ENCODE peak calls at places on chromosomes 1 and 21, in five cellular contexts. One of them, this sample, is unnamed.

GRCh38 chr1:3566004-3566885 is 45.1 kb downstream of the MEGF6 start:
- DNase-seq in GM10248: no peak
- DNase-seq in activated B cell treated with CpG ODN at 0.5 μM for 24 hours: no peak
- DNase-seq in epithelial cell of esophagus: no peak
- DNase-seq in pancreas: no peak
- DNase-seq in this sample: no peak

GRCh38 chr1:65309317-65310077 is at the start of gene DNAJC6:
- DNase-seq in pancreas: peak; percentile 80
- DNase-seq in epithelial cell of esophagus: peak; percentile 75
- DNase-seq in activated B cell treated with CpG ODN at 0.5 μM for 24 hours: peak; percentile 20
- DNase-seq in GM10248: peak; percentile 66
- DNase-seq in this sample: peak; percentile 79

GRCh38 chr1:204102029-204102611 is 29.2 kb downstream of the SOX13 start:
- DNase-seq in pancreas: no peak
- DNase-seq in GM10248: no peak
- DNase-seq in activated B cell treated with CpG ODN at 0.5 μM for 24 hours: no peak
- DNase-seq in epithelial cell of esophagus: no peak
- DNase-seq in this sample: no peak

GRCh38 chr1:42191319-42191718 is 26.8 kb upstream of the GUCA2A start:
- DNase-seq in activated B cell treated with CpG ODN at 0.5 μM for 24 hours: no peak
- DNase-seq in epithelial cell of esophagus: no peak
- DNase-seq in pancreas: no peak
- DNase-seq in GM10248: no peak
- DNase-seq in this sample: no peak

GRCh38 chr1:229119876-229120275 is 151.0 kb upstream of the RAB4A start:
- DNase-seq in epithelial cell of esophagus: no peak
- DNase-seq in pancreas: no peak
- DNase-seq in GM10248: no peak
- DNase-seq in activated B cell treated with CpG ODN at 0.5 μM for 24 hours: no peak
- DNase-seq in this sample: no peak

GRCh38 chr1:30807318-30808066 is 49.9 kb upstream of the LAPTM5 start:
- DNase-seq in GM10248: no peak
- DNase-seq in activated B cell treated with CpG ODN at 0.5 μM for 24 hours: peak; percentile 54
- DNase-seq in pancreas: peak; percentile 53
- DNase-seq in epithelial cell of esophagus: no peak
- DNase-seq in this sample: no peak

GRCh38 chr1:54972436-54972835 is 8.0 kb upstream of the TMEM61 start:
- DNase-seq in epithelial cell of esophagus: no peak
- DNase-seq in activated B cell treated with CpG ODN at 0.5 μM for 24 hours: no peak
- DNase-seq in pancreas: no peak
- DNase-seq in GM10248: peak; percentile 1
- DNase-seq in this sample: no peak

GRCh38 chr1:201877877-201878339 is 10.8 kb upstream of the SHISA4 start:
- DNase-seq in epithelial cell of esophagus: peak; percentile 63
- DNase-seq in pancreas: no peak
- DNase-seq in activated B cell treated with CpG ODN at 0.5 μM for 24 hours: no peak
- DNase-seq in GM10248: peak; percentile 53
- DNase-seq in this sample: no peak

GRCh38 chr1:145871994-145872411 is 13.1 kb upstream of the PIAS3 start:
- DNase-seq in activated B cell treated with CpG ODN at 0.5 μM for 24 hours: peak; percentile 45
- DNase-seq in GM10248: peak; percentile 65
- DNase-seq in pancreas: no peak
- DNase-seq in epithelial cell of esophagus: no peak
- DNase-seq in this sample: peak; percentile 42

GRCh38 chr1:45765999-45766792 is 15.7 kb upstream of the IPP start:
- DNase-seq in activated B cell treated with CpG ODN at 0.5 μM for 24 hours: no peak
- DNase-seq in GM10248: no peak
- DNase-seq in epithelial cell of esophagus: no peak
- DNase-seq in pancreas: no peak
- DNase-seq in this sample: no peak

GRCh38 chr21:43585924-43586411 is 73.3 kb downstream of the HSF2BP start:
- DNase-seq in epithelial cell of esophagus: peak; percentile 99
- DNase-seq in pancreas: no peak
- DNase-seq in GM10248: no peak
- DNase-seq in activated B cell treated with CpG ODN at 0.5 μM for 24 hours: no peak
- DNase-seq in this sample: no peak

GRCh38 chr21:36589352-36589971 is 109.5 kb upstream of the SIM2 start:
- DNase-seq in pancreas: peak; percentile 76
- DNase-seq in epithelial cell of esophagus: peak; percentile 35
- DNase-seq in activated B cell treated with CpG ODN at 0.5 μM for 24 hours: no peak
- DNase-seq in GM10248: peak; percentile 74
- DNase-seq in this sample: no peak

GRCh38 chr1:7177438-7178126 is 392.3 kb downstream of the CAMTA1 start:
- DNase-seq in epithelial cell of esophagus: no peak
- DNase-seq in pancreas: no peak
- DNase-seq in activated B cell treated with CpG ODN at 0.5 μM for 24 hours: no peak
- DNase-seq in GM10248: no peak
- DNase-seq in this sample: no peak

GRCh38 chr1:153597206-153597605 is 15.7 kb downstream of the S100A16 start:
- DNase-seq in pancreas: no peak
- DNase-seq in GM10248: no peak
- DNase-seq in epithelial cell of esophagus: peak; percentile 62
- DNase-seq in activated B cell treated with CpG ODN at 0.5 μM for 24 hours: no peak
- DNase-seq in this sample: no peak

GRCh38 chr1:27349784-27350672 is 8.2 kb downstream of the SYTL1 start:
- DNase-seq in activated B cell treated with CpG ODN at 0.5 μM for 24 hours: no peak
- DNase-seq in pancreas: peak; percentile 66
- DNase-seq in GM10248: peak; percentile 55
- DNase-seq in epithelial cell of esophagus: peak; percentile 54
- DNase-seq in this sample: peak; percentile 76

GRCh38 chr1:86502721-86503430 is 34.1 kb downstream of the CLCA1 start:
- DNase-seq in activated B cell treated with CpG ODN at 0.5 μM for 24 hours: no peak
- DNase-seq in pancreas: no peak
- DNase-seq in epithelial cell of esophagus: peak; percentile 84
- DNase-seq in GM10248: no peak
- DNase-seq in this sample: no peak

GRCh38 chr21:35390013-35390776 is 341.1 kb upstream of the RUNX1 start:
- DNase-seq in pancreas: no peak
- DNase-seq in GM10248: no peak
- DNase-seq in epithelial cell of esophagus: peak; percentile 95
- DNase-seq in activated B cell treated with CpG ODN at 0.5 μM for 24 hours: no peak
- DNase-seq in this sample: no peak

GRCh38 chr1:54301494-54301893 is 101.5 kb downstream of the MRPL37 start:
- DNase-seq in activated B cell treated with CpG ODN at 0.5 μM for 24 hours: no peak
- DNase-seq in pancreas: no peak
- DNase-seq in epithelial cell of esophagus: no peak
- DNase-seq in GM10248: no peak
- DNase-seq in this sample: no peak

GRCh38 chr1:84774674-84775548 is 84.7 kb upstream of the SSX2IP start:
- DNase-seq in epithelial cell of esophagus: no peak
- DNase-seq in GM10248: no peak
- DNase-seq in activated B cell treated with CpG ODN at 0.5 μM for 24 hours: no peak
- DNase-seq in pancreas: no peak
- DNase-seq in this sample: no peak

GRCh38 chr1:3601743-3602142 is 9.6 kb downstream of the MEGF6 start:
- DNase-seq in GM10248: no peak
- DNase-seq in activated B cell treated with CpG ODN at 0.5 μM for 24 hours: no peak
- DNase-seq in epithelial cell of esophagus: no peak
- DNase-seq in pancreas: no peak
- DNase-seq in this sample: no peak

GRCh38 chr1:40185951-40186864 is 25.0 kb downstream of the RLF start:
- DNase-seq in epithelial cell of esophagus: peak; percentile 70
- DNase-seq in pancreas: no peak
- DNase-seq in activated B cell treated with CpG ODN at 0.5 μM for 24 hours: peak; percentile 26
- DNase-seq in GM10248: peak; percentile 76
- DNase-seq in this sample: no peak

GRCh38 chr1:76148460-76148859 is 73.9 kb downstream of the ST6GALNAC3 start:
- DNase-seq in epithelial cell of esophagus: no peak
- DNase-seq in activated B cell treated with CpG ODN at 0.5 μM for 24 hours: no peak
- DNase-seq in pancreas: no peak
- DNase-seq in GM10248: no peak
- DNase-seq in this sample: no peak

GRCh38 chr1:212721388-212722247 is 22.0 kb upstream of the BATF3 start:
- DNase-seq in epithelial cell of esophagus: peak; percentile 70
- DNase-seq in activated B cell treated with CpG ODN at 0.5 μM for 24 hours: no peak
- DNase-seq in pancreas: no peak
- DNase-seq in GM10248: no peak
- DNase-seq in this sample: no peak

GRCh38 chr1:39003464-39003752 is 12.3 kb downstream of the AKIRIN1 start:
- DNase-seq in epithelial cell of esophagus: no peak
- DNase-seq in pancreas: no peak
- DNase-seq in GM10248: no peak
- DNase-seq in activated B cell treated with CpG ODN at 0.5 μM for 24 hours: no peak
- DNase-seq in this sample: no peak

GRCh38 chr1:39006287-39006686 is 15.2 kb downstream of the AKIRIN1 start:
- DNase-seq in activated B cell treated with CpG ODN at 0.5 μM for 24 hours: no peak
- DNase-seq in epithelial cell of esophagus: no peak
- DNase-seq in pancreas: no peak
- DNase-seq in GM10248: no peak
- DNase-seq in this sample: no peak

GRCh38 chr1:39003787-39004186 is 12.7 kb downstream of the AKIRIN1 start:
- DNase-seq in pancreas: no peak
- DNase-seq in GM10248: no peak
- DNase-seq in activated B cell treated with CpG ODN at 0.5 μM for 24 hours: no peak
- DNase-seq in epithelial cell of esophagus: no peak
- DNase-seq in this sample: no peak

GRCh38 chr1:39001516-39002389 is 10.7 kb downstream of the AKIRIN1 start:
- DNase-seq in activated B cell treated with CpG ODN at 0.5 μM for 24 hours: no peak
- DNase-seq in pancreas: no peak
- DNase-seq in GM10248: no peak
- DNase-seq in epithelial cell of esophagus: peak; percentile 71
- DNase-seq in this sample: no peak

GRCh38 chr1:39006726-39007645 is 15.9 kb downstream of the AKIRIN1 start:
- DNase-seq in GM10248: no peak
- DNase-seq in activated B cell treated with CpG ODN at 0.5 μM for 24 hours: no peak
- DNase-seq in pancreas: no peak
- DNase-seq in epithelial cell of esophagus: no peak
- DNase-seq in this sample: no peak
- TF ChIP-seq CTCF in GM10248: no peak
- TF ChIP-seq CTCF in activated B cell treated with CpG ODN at 0.5 μM for 24 hours: no peak
- TF ChIP-seq CTCF in pancreas: no peak
- TF ChIP-seq CTCF in epithelial cell of esophagus: no peak
- TF ChIP-seq CTCF in this sample: no peak

DNA sequence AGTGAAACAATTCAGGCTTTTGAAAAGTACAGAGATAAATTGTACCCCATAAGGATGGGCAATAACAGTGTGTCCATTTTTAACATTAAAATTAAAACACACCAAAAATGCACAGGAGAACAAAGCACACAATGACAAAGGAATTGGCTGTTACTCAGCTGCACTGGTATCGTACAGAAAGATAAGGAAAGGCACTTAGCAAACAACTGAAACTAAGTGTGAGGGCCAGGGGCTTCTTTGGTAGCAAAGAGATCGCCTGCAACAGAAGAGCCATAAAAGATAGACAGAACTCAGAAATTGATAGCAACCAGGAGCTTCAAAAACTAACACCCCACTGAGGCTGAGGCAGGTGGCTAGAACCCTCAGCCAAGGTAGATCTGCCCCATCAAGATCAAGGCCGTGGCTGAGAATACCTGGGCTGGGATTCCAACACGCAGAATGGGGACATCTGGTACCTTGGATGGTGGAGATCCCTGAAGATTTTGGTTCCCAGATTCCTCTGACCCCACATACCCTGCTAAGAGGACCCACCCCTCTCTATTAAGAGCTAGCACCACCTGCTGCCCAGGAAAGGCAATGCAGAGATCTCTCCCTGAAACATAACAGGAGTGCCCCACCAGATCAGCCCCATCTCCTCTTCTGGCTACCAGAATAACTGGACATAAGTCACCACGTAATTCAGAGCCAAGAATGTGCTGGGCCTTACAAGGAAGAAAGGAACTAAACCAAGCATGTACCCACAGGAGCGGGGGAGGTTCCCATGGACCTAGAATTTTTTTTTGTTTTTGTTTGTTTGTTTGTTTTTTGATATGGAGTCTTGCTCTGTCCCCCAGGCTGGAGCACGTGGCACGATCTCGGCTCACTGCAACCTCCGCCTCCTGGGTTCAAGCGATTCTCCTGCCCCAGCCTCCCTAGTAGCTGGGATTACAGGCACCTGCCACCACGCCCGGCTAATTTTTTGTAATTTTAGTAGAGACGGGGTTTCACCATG is 16.2 kb downstream of the PLEKHO1 start:
- DNase-seq in epithelial cell of esophagus: peak; percentile 42
- DNase-seq in pancreas: no peak
- DNase-seq in GM10248: peak; percentile 65
- DNase-seq in activated B cell treated with CpG ODN at 0.5 μM for 24 hours: peak; percentile 49
- DNase-seq in this sample: no peak
- TF ChIP-seq CTCF in epithelial cell of esophagus: peak; percentile 77
- TF ChIP-seq CTCF in pancreas: peak; percentile 32
- TF ChIP-seq CTCF in GM10248: peak; percentile 74
- TF ChIP-seq CTCF in activated B cell treated with CpG ODN at 0.5 μM for 24 hours: peak; percentile 23
- TF ChIP-seq CTCF in this sample: peak; percentile 27

GRCh38 chr21:33825419-33825818 is 90.2 kb downstream of the ATP5PO start:
- DNase-seq in activated B cell treated with CpG ODN at 0.5 μM for 24 hours: no peak
- DNase-seq in pancreas: no peak
- DNase-seq in GM10248: no peak
- DNase-seq in epithelial cell of esophagus: no peak
- DNase-seq in this sample: no peak

GRCh38 chr21:33821580-33822322 is 93.9 kb downstream of the ATP5PO start:
- DNase-seq in GM10248: no peak
- DNase-seq in activated B cell treated with CpG ODN at 0.5 μM for 24 hours: no peak
- DNase-seq in epithelial cell of esophagus: no peak
- DNase-seq in pancreas: no peak
- DNase-seq in this sample: no peak

GRCh38 chr21:33828083-33828482 is 87.5 kb downstream of the ATP5PO start:
- DNase-seq in GM10248: no peak
- DNase-seq in activated B cell treated with CpG ODN at 0.5 μM for 24 hours: no peak
- DNase-seq in epithelial cell of esophagus: no peak
- DNase-seq in pancreas: no peak
- DNase-seq in this sample: no peak

GRCh38 chr21:33825898-33826297 is 89.7 kb downstream of the ATP5PO start:
- DNase-seq in activated B cell treated with CpG ODN at 0.5 μM for 24 hours: no peak
- DNase-seq in GM10248: no peak
- DNase-seq in epithelial cell of esophagus: no peak
- DNase-seq in pancreas: no peak
- DNase-seq in this sample: no peak

DNA sequence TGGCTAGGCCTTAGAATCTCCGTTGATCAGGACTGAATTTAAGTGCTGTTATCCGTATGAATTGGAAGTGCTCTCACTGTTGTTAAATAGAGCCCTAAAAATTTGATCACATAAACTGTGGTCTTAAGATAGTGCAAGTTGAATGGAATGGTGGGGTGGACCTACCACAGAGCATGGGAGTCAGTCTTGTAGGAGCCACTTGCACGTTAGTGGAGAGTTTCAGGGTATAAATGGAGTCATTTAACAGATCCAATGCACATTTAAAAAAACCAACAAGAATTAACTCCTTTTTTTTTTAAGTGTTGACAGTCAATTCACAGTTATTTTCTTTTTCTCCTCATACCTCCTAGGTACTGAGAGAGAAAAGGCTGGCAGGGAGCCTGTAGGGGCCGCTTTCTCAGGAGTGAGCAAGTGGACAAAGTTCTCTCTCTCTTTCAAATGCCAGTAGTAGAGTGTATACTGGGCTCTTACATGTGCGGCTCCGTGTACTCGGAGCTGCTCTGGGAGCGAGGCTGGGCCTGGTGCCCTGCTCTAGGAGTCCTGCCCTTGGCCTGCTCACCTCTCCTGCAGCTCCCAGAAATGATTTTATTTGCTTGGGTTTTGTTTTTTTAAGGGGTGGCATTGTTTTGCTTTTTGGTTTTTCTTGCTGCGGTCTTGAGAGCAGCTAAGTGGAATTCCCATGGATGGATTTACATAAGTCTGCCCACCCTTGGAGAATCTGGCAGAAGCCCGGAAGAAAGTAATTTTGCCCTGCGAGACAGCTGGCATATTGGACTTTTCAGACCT is 91.3 kb downstream of the ATP5PO start:
- DNase-seq in activated B cell treated with CpG ODN at 0.5 μM for 24 hours: no peak
- DNase-seq in epithelial cell of esophagus: no peak
- DNase-seq in pancreas: no peak
- DNase-seq in GM10248: no peak
- DNase-seq in this sample: no peak
- TF ChIP-seq CTCF in activated B cell treated with CpG ODN at 0.5 μM for 24 hours: no peak
- TF ChIP-seq CTCF in epithelial cell of esophagus: no peak
- TF ChIP-seq CTCF in pancreas: no peak
- TF ChIP-seq CTCF in GM10248: no peak
- TF ChIP-seq CTCF in this sample: no peak

GRCh38 chr1:225343618-225344017 is 84.2 kb downstream of the LBR start:
- DNase-seq in GM10248: no peak
- DNase-seq in epithelial cell of esophagus: peak; percentile 45
- DNase-seq in pancreas: no peak
- DNase-seq in activated B cell treated with CpG ODN at 0.5 μM for 24 hours: no peak
- DNase-seq in this sample: no peak
- TF ChIP-seq CTCF in GM10248: peak; percentile 15
- TF ChIP-seq CTCF in epithelial cell of esophagus: peak; percentile 33
- TF ChIP-seq CTCF in pancreas: no peak
- TF ChIP-seq CTCF in activated B cell treated with CpG ODN at 0.5 μM for 24 hours: no peak
- TF ChIP-seq CTCF in this sample: no peak